ENCODE peak calls at places on chromosome 22, in five cellular contexts. One of them, this sample, is unnamed.

GRCh38 chr22:39135092-39135896 is 17.2 kb downstream of the CBX7 start:
- DNase-seq in memory B cell: no peak
- DNase-seq in NCI-H748 treated with DMSO at 0.1 percent for 48 hours: peak
- DNase-seq in C1 segment of cervical spinal cord: no peak
- DNase-seq in foreskin fibroblast: peak
- DNase-seq in this sample: no peak

GRCh38 chr22:41976961-41977566 is 7.8 kb downstream of the SEPTIN3 start:
- DNase-seq in memory B cell: no peak
- DNase-seq in NCI-H748 treated with DMSO at 0.1 percent for 48 hours: peak
- DNase-seq in C1 segment of cervical spinal cord: no peak
- DNase-seq in foreskin fibroblast: peak
- DNase-seq in this sample: no peak

GRCh38 chr22:50048836-50049235 is 9.3 kb downstream of the TTLL8 start:
- DNase-seq in memory B cell: no peak
- DNase-seq in NCI-H748 treated with DMSO at 0.1 percent for 48 hours: no peak
- DNase-seq in C1 segment of cervical spinal cord: no peak
- DNase-seq in foreskin fibroblast: no peak
- DNase-seq in this sample: no peak

GRCh38 chr22:27327981-27328721 is 473.4 kb downstream of the MN1 start:
- DNase-seq in memory B cell: no peak
- DNase-seq in NCI-H748 treated with DMSO at 0.1 percent for 48 hours: no peak
- DNase-seq in C1 segment of cervical spinal cord: no peak
- DNase-seq in foreskin fibroblast: no peak
- DNase-seq in this sample: no peak

GRCh38 chr22:48305726-48306235 is 1521.9 kb downstream of the BRD1 start:
- DNase-seq in memory B cell: no peak
- DNase-seq in NCI-H748 treated with DMSO at 0.1 percent for 48 hours: no peak
- DNase-seq in C1 segment of cervical spinal cord: no peak
- DNase-seq in foreskin fibroblast: no peak
- DNase-seq in this sample: no peak

GRCh38 chr22:36671398-36671797 is 32.2 kb downstream of the CACNG2 start:
- DNase-seq in memory B cell: no peak
- DNase-seq in NCI-H748 treated with DMSO at 0.1 percent for 48 hours: no peak
- DNase-seq in C1 segment of cervical spinal cord: no peak
- DNase-seq in foreskin fibroblast: no peak
- DNase-seq in this sample: no peak

GRCh38 chr22:44618400-44618799 is 83.6 kb upstream of the PRR5 start:
- DNase-seq in memory B cell: no peak
- DNase-seq in NCI-H748 treated with DMSO at 0.1 percent for 48 hours: no peak
- DNase-seq in C1 segment of cervical spinal cord: no peak
- DNase-seq in foreskin fibroblast: no peak
- DNase-seq in this sample: no peak

GRCh38 chr22:37752189-37753061 is 55.3 kb upstream of the GCAT start:
- DNase-seq in memory B cell: no peak
- DNase-seq in NCI-H748 treated with DMSO at 0.1 percent for 48 hours: no peak
- DNase-seq in C1 segment of cervical spinal cord: no peak
- DNase-seq in foreskin fibroblast: peak
- DNase-seq in this sample: peak

GRCh38 chr22:36339171-36340065 is 48.3 kb downstream of the MYH9 start:
- DNase-seq in memory B cell: no peak
- DNase-seq in NCI-H748 treated with DMSO at 0.1 percent for 48 hours: no peak
- DNase-seq in C1 segment of cervical spinal cord: no peak
- DNase-seq in foreskin fibroblast: peak
- DNase-seq in this sample: no peak

GRCh38 chr22:24186352-24186740 is 5.1 kb downstream of the SUSD2 start:
- DNase-seq in memory B cell: no peak
- DNase-seq in NCI-H748 treated with DMSO at 0.1 percent for 48 hours: no peak
- DNase-seq in C1 segment of cervical spinal cord: no peak
- DNase-seq in foreskin fibroblast: no peak
- DNase-seq in this sample: no peak

This sample was measured in hippocampal formation.